ENCODE peak calls at places on chromosome 1, in seven cellular contexts. L is cardiac muscle cell, N is heart right ventricle, T is astrocyte, Q is tibial artery, F is MM.1S, M is aorta. Z is an unnamed sample.
A peak's percentile ranks its signal among the peaks of the same experiment; 100 is the strongest.

GRCh38 chr1:186155594-186155993 is 219.5 kb downstream of the TPR start:
- DNase-seq in L (peak; percentile 20), N (no peak), T (peak; percentile 71), Q (no peak), F (peak; percentile 53), M (no peak), Z (no peak)

GRCh38 chr1:67722292-67722944 is 37.4 kb downstream of the GADD45A start:
- DNase-seq in L (no peak), N (no peak), T (peak; percentile 84), Q (no peak), F (no peak), M (no peak), Z (no peak)

GRCh38 chr1:218565333-218565732 is 220.2 kb downstream of the TGFB2 start:
- DNase-seq in L (no peak), N (no peak), T (no peak), Q (no peak), F (no peak), M (no peak), Z (no peak)

GRCh38 chr1:21663251-21663950 is 5.8 kb downstream of the RAP1GAP start:
- DNase-seq in L (no peak), N (no peak), T (no peak), Q (peak; percentile 58), F (no peak), M (peak; percentile 57), Z (no peak)

GRCh38 chr1:18285533-18285924 is 177.9 kb downstream of the IGSF21 start:
- DNase-seq in L (no peak), N (no peak), T (no peak), Q (no peak), F (no peak), M (no peak), Z (no peak)

GRCh38 chr1:12059722-12060464 is 3.2 kb upstream of the TNFRSF8 start:
- DNase-seq in L (no peak), N (no peak), T (no peak), Q (no peak), F (peak; percentile 31), M (no peak), Z (no peak)

GRCh38 chr1:95386371-95386770 is 152.4 kb downstream of the RWDD3 start:
- DNase-seq in L (no peak), N (no peak), T (no peak), Q (no peak), F (no peak), M (no peak), Z (no peak)

GRCh38 chr1:248884632-248885295 is 21.3 kb upstream of the PGBD2 start:
- DNase-seq in L (no peak), N (no peak), T (peak; percentile 73), Q (no peak), F (no peak), M (no peak), Z (no peak)

GRCh38 chr1:111801071-111801850 is 45.6 kb downstream of the DDX20 start:
- DNase-seq in L (peak; percentile 69), N (peak; percentile 37), T (no peak), Q (no peak), F (no peak), M (no peak), Z (no peak)

GRCh38 chr1:203271018-203271743 is 34.1 kb upstream of the BTG2 start:
- DNase-seq in L (peak; percentile 79), N (no peak), T (peak; percentile 64), Q (peak; percentile 82), F (peak; percentile 92), M (no peak), Z (peak; percentile 77)

GRCh38 chr1:66251521-66251920 is 282.4 kb upstream of the SGIP1 start:
- DNase-seq in L (peak; percentile 17), N (no peak), T (no peak), Q (no peak), F (peak; percentile 63), M (no peak), Z (peak; percentile 47)

GRCh38 chr1:59897165-59897564 is 29.4 kb downstream of the CYP2J2 start:
- DNase-seq in L (no peak), N (no peak), T (no peak), Q (no peak), F (no peak), M (no peak), Z (no peak)

DNA sequence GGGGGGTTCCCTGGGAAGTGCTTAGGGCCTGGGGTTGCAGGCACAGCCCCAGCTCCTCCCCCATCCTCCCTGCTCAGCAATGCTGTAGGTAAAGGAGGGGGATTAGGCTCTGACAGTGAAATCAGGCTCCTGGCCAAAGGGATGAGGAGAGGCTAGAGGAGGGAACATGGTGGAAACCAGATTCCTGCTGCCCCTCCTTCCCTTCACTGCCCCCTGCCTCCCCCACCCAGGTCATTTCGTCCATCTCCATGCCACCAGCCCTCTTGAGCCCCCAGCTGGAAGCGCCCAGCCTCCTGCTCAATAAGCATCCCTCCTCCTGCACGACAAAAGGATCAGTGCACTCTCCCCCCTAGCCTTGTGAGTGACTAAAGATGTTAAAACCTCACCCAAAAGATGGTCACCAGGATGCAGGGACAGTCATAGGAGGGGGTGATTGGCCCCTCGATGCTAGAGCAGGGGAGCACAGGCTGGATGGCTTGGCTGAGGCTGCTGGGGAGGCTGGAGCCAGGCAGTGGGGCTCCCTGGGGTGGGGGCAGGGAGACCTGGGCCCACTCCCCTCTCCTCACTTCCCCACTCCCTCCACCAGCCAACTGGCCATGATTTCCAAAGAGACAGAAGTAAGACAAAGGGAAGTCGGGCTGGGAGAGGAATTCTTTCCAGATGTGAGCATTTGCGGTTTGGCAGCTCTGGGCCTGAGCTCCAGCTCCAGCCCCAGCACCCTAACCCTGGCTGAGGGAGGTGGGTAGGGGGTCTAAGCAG is 2.3 kb upstream of the CRABP2 start:
- DNase-seq in L (no peak), N (no peak), T (no peak), Q (no peak), F (no peak), M (no peak), Z (no peak)
- H3K4me1 ChIP-seq in L (peaks cover 69% of the 10 kb centered on the region), N (peaks cover 35% of the 10 kb centered on the region), T (peaks cover 74% of the 10 kb centered on the region), Q (peaks cover 37% of the 10 kb centered on the region), F (peaks cover 16% of the 10 kb centered on the region), M (no peaks in the 10 kb centered on the region), Z (peaks cover 31% of the 10 kb centered on the region)

GRCh38 chr1:26752519-26752918 is 35.2 kb upstream of the PIGV start:
- DNase-seq in L (no peak), N (peak; percentile 31), T (no peak), Q (no peak), F (no peak), M (no peak), Z (no peak)
- H3K36me3 ChIP-seq in L (peaks cover 16% of the 10 kb centered on the region), N (peaks cover 66% of the 10 kb centered on the region), T (peaks cover 24% of the 10 kb centered on the region), Q (peaks cover 20% of the 10 kb centered on the region), F (peaks cover 15% of the 10 kb centered on the region), M (no peaks in the 10 kb centered on the region), Z (peaks cover 51% of the 10 kb centered on the region)

DNA sequence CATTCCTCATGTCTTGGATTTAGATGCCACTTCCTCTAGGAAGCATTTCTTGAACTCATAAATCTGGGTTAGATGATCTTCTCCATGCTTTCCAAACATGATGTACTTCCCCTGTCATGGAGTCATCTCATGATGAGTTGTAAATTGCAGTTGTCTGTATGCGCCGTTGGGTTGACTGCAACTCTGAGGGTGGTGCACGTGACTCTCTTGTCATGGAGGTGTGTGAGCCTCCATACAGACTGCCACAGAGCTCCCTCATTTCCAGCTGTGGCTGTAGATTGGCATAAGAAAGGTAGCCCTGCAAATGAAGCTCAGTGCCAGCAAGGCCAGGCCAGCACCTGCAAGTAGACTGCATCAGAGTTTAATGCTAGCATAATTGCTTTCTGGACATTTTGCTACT is 77.4 kb downstream of the LAMC1 start:
- DNase-seq in L (no peak), N (no peak), T (no peak), Q (no peak), F (no peak), M (no peak), Z (no peak)
- H3K4me1 ChIP-seq in L (peaks cover 10% of the 10 kb centered on the region), N (peaks cover 47% of the 10 kb centered on the region), T (peaks cover 27% of the 10 kb centered on the region), Q (peaks cover 27% of the 10 kb centered on the region), F (no peaks in the 10 kb centered on the region), M (peaks cover 15% of the 10 kb centered on the region), Z (no peaks in the 10 kb centered on the region)

DNA sequence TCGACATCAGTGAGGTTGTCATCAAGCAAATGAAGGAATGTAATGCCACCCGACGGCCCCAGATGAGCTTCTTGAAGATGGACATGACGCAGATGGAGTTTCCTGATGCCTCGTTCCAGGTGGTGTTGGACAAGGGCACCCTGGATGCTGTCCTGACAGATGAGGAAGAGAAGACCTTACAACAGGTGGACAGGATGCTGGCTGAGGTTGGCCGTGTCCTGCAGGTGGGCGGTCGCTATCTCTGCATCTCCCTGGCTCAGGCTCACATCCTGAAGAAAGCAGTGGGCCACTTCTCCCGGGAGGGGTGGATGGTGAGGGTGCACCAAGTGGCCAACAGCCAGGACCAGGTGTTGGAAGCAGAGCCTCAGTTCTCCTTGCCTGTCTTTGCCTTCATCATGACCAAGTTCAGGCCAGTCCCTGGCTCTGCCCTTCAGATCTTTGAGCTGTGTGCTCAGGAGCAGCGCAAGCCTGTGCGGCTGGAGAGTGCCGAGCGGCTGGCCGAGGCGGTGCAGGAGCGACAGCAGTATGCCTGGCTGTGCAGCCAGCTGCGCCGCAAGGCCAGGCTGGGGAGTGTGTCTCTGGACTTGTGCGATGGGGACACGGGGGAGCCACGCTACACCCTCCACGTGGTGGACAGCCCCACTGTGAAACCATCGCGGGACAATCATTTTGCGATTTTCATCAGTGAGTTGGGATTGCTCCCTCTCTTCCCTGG is 2.5 kb downstream of the METTL13 start:
- DNase-seq in L (no peak), N (no peak), T (no peak), Q (no peak), F (no peak), M (no peak), Z (no peak)
- H3K36me3 ChIP-seq in L (peaks cover 24% of the 10 kb centered on the region), N (peaks cover 54% of the 10 kb centered on the region), T (peaks cover 22% of the 10 kb centered on the region), Q (peaks cover 51% of the 10 kb centered on the region), F (peaks cover 9% of the 10 kb centered on the region), M (peaks cover 11% of the 10 kb centered on the region), Z (peaks cover 41% of the 10 kb centered on the region)